ENCODE peak calls at places on chromosomes 1 and 21, in seven cellular contexts. S, B, G, L, C, A and Y are unnamed samples.

GRCh38 chr1:193118803-193119730 is 2.8 kb upstream of the CDC73 start:
- DNase-seq in S (no peak), B (no peak), G (no peak), L (no peak), C (no peak), A (no peak), Y (no peak)

GRCh38 chr21:43805275-43805800 is 16.0 kb downstream of the RRP1 start:
- DNase-seq in S (no peak), B (no peak), G (no peak), L (peak), C (no peak), A (no peak), Y (no peak)

GRCh38 chr1:185421485-185422100 is 104.5 kb upstream of the IVNS1ABP start:
- DNase-seq in S (no peak), B (no peak), G (no peak), L (no peak), C (no peak), A (no peak), Y (no peak)

GRCh38 chr1:209455133-209455532 is 128.4 kb upstream of the CAMK1G start:
- DNase-seq in S (no peak), B (no peak), G (no peak), L (no peak), C (no peak), A (no peak), Y (no peak)

GRCh38 chr1:51464828-51465227 is 54.2 kb downstream of the EPS15 start:
- DNase-seq in S (no peak), B (no peak), G (no peak), L (no peak), C (no peak), A (no peak), Y (no peak)

GRCh38 chr1:115225993-115226700 is 111.9 kb downstream of the NGF start:
- DNase-seq in S (no peak), B (no peak), G (no peak), L (no peak), C (no peak), A (no peak), Y (no peak)

GRCh38 chr1:33388989-33389771 is 41.7 kb downstream of the PHC2 start:
- DNase-seq in S (no peak), B (no peak), G (no peak), L (no peak), C (no peak), A (no peak), Y (no peak)

GRCh38 chr1:25004355-25004754 is 74.3 kb upstream of the RUNX3 start:
- DNase-seq in S (no peak), B (no peak), G (no peak), L (no peak), C (no peak), A (no peak), Y (no peak)

GRCh38 chr1:13517193-13517812 is 3.5 kb upstream of the LRRC38 start:
- DNase-seq in S (peak), B (no peak), G (peak), L (no peak), C (peak), A (peak), Y (peak)

GRCh38 chr1:229600229-229600628 is 25.7 kb downstream of the TAF5L start:
- DNase-seq in S (no peak), B (no peak), G (no peak), L (no peak), C (no peak), A (no peak), Y (no peak)

GRCh38 chr1:91604632-91605031 is 104.0 kb downstream of the CDC7 start:
- DNase-seq in S (no peak), B (no peak), G (no peak), L (no peak), C (no peak), A (no peak), Y (no peak)

GRCh38 chr1:21963477-21964217 is 13.2 kb upstream of the CELA3B start:
- DNase-seq in S (peak), B (peak), G (peak), L (peak), C (peak), A (peak), Y (peak)

GRCh38 chr1:201122321-201123017 is 4.5 kb downstream of the ASCL5 start:
- DNase-seq in S (no peak), B (no peak), G (no peak), L (no peak), C (no peak), A (no peak), Y (no peak)

GRCh38 chr1:234775477-234776246 is 165.7 kb upstream of the IRF2BP2 start:
- DNase-seq in S (no peak), B (no peak), G (no peak), L (no peak), C (no peak), A (no peak), Y (no peak)
- TF ChIP-seq JUND in S (no peak), B (no peak), G (no peak), L (no peak), C (no peak), A (no peak), Y (no peak)

GRCh38 chr1:9443913-9444445 is 95.3 kb upstream of the SLC25A33 start:
- DNase-seq in S (no peak), B (no peak), G (no peak), L (no peak), C (no peak), A (no peak), Y (no peak)
- TF ChIP-seq JUND in S (no peak), B (no peak), G (no peak), L (no peak), C (no peak), A (no peak), Y (no peak)

GRCh38 chr1:172938676-172939075 is 112.1 kb downstream of the TNFSF18 start:
- DNase-seq in S (no peak), B (no peak), G (no peak), L (no peak), C (no peak), A (no peak), Y (no peak)
- TF ChIP-seq JUND in S (no peak), B (no peak), G (no peak), L (no peak), C (no peak), A (no peak), Y (no peak)

DNA sequence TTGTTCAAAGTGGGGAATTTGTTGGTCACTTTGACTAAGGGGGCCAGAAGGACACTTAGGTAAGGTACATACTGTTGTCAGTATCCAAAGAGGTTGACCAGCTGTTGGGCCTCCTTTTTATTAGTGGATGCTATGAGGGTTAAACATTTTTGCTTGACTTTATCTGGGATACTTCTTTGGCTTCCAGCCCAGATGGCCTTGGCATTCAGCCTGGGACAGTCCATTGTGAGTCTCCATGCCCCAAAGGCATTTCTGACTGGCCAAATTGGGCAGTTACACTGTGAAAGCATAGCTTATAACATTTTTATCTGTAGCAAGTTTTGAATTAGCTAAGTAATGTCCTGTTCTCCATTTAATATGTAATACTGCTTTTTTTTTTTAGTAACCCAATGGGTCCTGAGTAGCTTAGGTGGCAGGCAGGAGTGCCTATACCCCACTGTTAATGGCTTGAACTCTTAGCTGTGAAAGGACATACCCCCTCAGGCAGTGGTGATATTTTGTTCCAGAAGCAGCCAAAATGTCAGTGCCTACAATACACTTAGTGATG is 35.4 kb upstream of the CD1D start:
- DNase-seq in S (no peak), B (no peak), G (no peak), L (no peak), C (no peak), A (no peak), Y (peak)
- TF ChIP-seq JUND in S (no peak), B (no peak), G (no peak), L (no peak), C (no peak), A (no peak), Y (no peak)

GRCh38 chr1:157868664-157869063 is 27.1 kb upstream of the CD5L start:
- DNase-seq in S (no peak), B (no peak), G (no peak), L (no peak), C (no peak), A (no peak), Y (no peak)
- TF ChIP-seq JUND in S (no peak), B (no peak), G (no peak), L (no peak), C (no peak), A (no peak), Y (no peak)

GRCh38 chr1:154413177-154413576 is 8.0 kb downstream of the IL6R start:
- DNase-seq in S (no peak), B (no peak), G (no peak), L (no peak), C (no peak), A (no peak), Y (no peak)

GRCh38 chr1:154407866-154408777 is 3.0 kb downstream of the IL6R start:
- DNase-seq in S (no peak), B (no peak), G (no peak), L (no peak), C (no peak), A (peak), Y (peak)

GRCh38 chr1:154411525-154411924 is 6.4 kb downstream of the IL6R start:
- DNase-seq in S (no peak), B (no peak), G (no peak), L (no peak), C (no peak), A (no peak), Y (no peak)

GRCh38 chr1:154407021-154407865 is 2.1 kb downstream of the IL6R start:
- DNase-seq in S (no peak), B (no peak), G (no peak), L (peak), C (no peak), A (no peak), Y (no peak)

GRCh38 chr1:154410185-154410827 is 5.2 kb downstream of the IL6R start:
- DNase-seq in S (no peak), B (no peak), G (no peak), L (no peak), C (no peak), A (no peak), Y (no peak)
- TF ChIP-seq JUND in S (no peak), B (no peak), G (no peak), L (no peak), C (no peak), A (no peak), Y (no peak)

GRCh38 chr1:44594871-44595735 is 79.2 kb downstream of the TMEM53 start:
- DNase-seq in S (peak), B (peak), G (peak), L (no peak), C (peak), A (peak), Y (peak)
- TF ChIP-seq JUND in S (no peak), B (no peak), G (no peak), L (no peak), C (no peak), A (no peak), Y (no peak)

DNA sequence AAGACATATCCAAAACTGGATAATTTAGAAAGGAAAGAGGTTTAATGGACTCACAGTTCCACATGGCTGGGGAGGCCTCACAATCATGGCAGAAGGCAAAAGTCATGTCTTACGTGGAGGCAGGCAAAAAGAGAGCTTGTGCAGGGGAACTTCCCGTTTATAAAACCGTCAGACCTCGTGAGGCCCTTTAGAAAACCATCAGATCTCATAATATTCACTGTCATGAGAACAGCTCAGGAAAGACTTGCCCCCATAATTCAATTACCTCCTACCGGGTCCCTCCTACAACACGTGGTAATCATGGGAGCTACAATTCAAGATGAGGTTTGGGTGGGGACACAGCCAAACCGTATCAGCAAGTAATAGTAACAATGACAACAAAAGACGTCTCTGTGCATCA is 88.2 kb upstream of the SLC25A33 start:
- DNase-seq in S (no peak), B (no peak), G (no peak), L (no peak), C (no peak), A (no peak), Y (no peak)
- TF ChIP-seq JUND in S (no peak), B (no peak), G (no peak), L (no peak), C (no peak), A (no peak), Y (no peak)

GRCh38 chr1:90114521-90115141 is 119.7 kb downstream of the ZNF326 start:
- DNase-seq in S (peak), B (no peak), G (peak), L (peak), C (peak), A (peak), Y (peak)
- TF ChIP-seq JUND in S (no peak), B (no peak), G (no peak), L (no peak), C (no peak), A (no peak), Y (no peak)

GRCh38 chr1:206797534-206798383 is 25.5 kb upstream of the IL10 start:
- DNase-seq in S (no peak), B (peak), G (peak), L (no peak), C (peak), A (no peak), Y (no peak)
- TF ChIP-seq JUND in S (no peak), B (no peak), G (no peak), L (no peak), C (no peak), A (no peak), Y (no peak)